ENCODE peak calls at places on chromosome 13, in five cellular contexts. One of them, this sample, is unnamed.

GRCh38 chr13:45231722-45232121 is 30.9 kb upstream of the KCTD4 start:
- DNase-seq in AG10803: peak
- DNase-seq in ascending aorta: no peak
- DNase-seq in astrocyte of the cerebellum: peak
- DNase-seq in GM12865: peak
- DNase-seq in this sample: peak

GRCh38 chr13:89150362-89150761 is 1479.2 kb downstream of the SLITRK5 start:
- DNase-seq in GM12865: no peak
- DNase-seq in astrocyte of the cerebellum: peak
- DNase-seq in AG10803: no peak
- DNase-seq in ascending aorta: no peak
- DNase-seq in this sample: peak

GRCh38 chr13:33119022-33119735 is 103.0 kb downstream of the KL start:
- DNase-seq in AG10803: peak
- DNase-seq in GM12865: no peak
- DNase-seq in ascending aorta: no peak
- DNase-seq in astrocyte of the cerebellum: peak
- DNase-seq in this sample: no peak

GRCh38 chr13:112838038-112838965 is 130.7 kb upstream of the MCF2L start:
- DNase-seq in astrocyte of the cerebellum: no peak
- DNase-seq in ascending aorta: no peak
- DNase-seq in GM12865: no peak
- DNase-seq in AG10803: no peak
- DNase-seq in this sample: no peak

GRCh38 chr13:40060318-40061007 is 405.0 kb downstream of the COG6 start:
- DNase-seq in GM12865: peak
- DNase-seq in astrocyte of the cerebellum: peak
- DNase-seq in ascending aorta: peak
- DNase-seq in AG10803: peak
- DNase-seq in this sample: peak

GRCh38 chr13:37701972-37702371 is 103.4 kb upstream of the POSTN start:
- DNase-seq in ascending aorta: peak
- DNase-seq in GM12865: no peak
- DNase-seq in astrocyte of the cerebellum: peak
- DNase-seq in AG10803: peak
- DNase-seq in this sample: peak

GRCh38 chr13:65964672-65965071 is 1265.5 kb downstream of the PCDH9 start:
- DNase-seq in GM12865: no peak
- DNase-seq in astrocyte of the cerebellum: no peak
- DNase-seq in ascending aorta: no peak
- DNase-seq in AG10803: no peak
- DNase-seq in this sample: no peak

GRCh38 chr13:43544011-43544410 is 242.8 kb downstream of the ENOX1 start:
- DNase-seq in AG10803: no peak
- DNase-seq in GM12865: no peak
- DNase-seq in ascending aorta: no peak
- DNase-seq in astrocyte of the cerebellum: no peak
- DNase-seq in this sample: no peak

GRCh38 chr13:24284876-24285275 is 24.5 kb upstream of the C1QTNF9 start:
- DNase-seq in astrocyte of the cerebellum: no peak
- DNase-seq in GM12865: no peak
- DNase-seq in AG10803: no peak
- DNase-seq in ascending aorta: no peak
- DNase-seq in this sample: no peak

GRCh38 chr13:106756446-106756845 is 188.5 kb upstream of the ARGLU1 start:
- DNase-seq in ascending aorta: no peak
- DNase-seq in astrocyte of the cerebellum: no peak
- DNase-seq in GM12865: no peak
- DNase-seq in AG10803: no peak
- DNase-seq in this sample: no peak

GRCh38 chr13:46386426-46386995 is 541 bp downstream of the RUBCNL start:
- DNase-seq in GM12865: no peak
- DNase-seq in astrocyte of the cerebellum: no peak
- DNase-seq in AG10803: peak
- DNase-seq in ascending aorta: no peak
- DNase-seq in this sample: no peak

GRCh38 chr13:61136101-61136500 is 279.5 kb downstream of the PCDH20 start:
- DNase-seq in AG10803: no peak
- DNase-seq in ascending aorta: no peak
- DNase-seq in astrocyte of the cerebellum: no peak
- DNase-seq in GM12865: no peak
- DNase-seq in this sample: no peak

GRCh38 chr13:46071590-46072249 is 19.2 kb upstream of the ZC3H13 start:
- DNase-seq in astrocyte of the cerebellum: no peak
- DNase-seq in AG10803: no peak
- DNase-seq in GM12865: peak
- DNase-seq in ascending aorta: no peak
- DNase-seq in this sample: no peak

GRCh38 chr13:45989607-45990006 is 62.9 kb downstream of the ZC3H13 start:
- DNase-seq in GM12865: no peak
- DNase-seq in AG10803: peak
- DNase-seq in ascending aorta: no peak
- DNase-seq in astrocyte of the cerebellum: peak
- DNase-seq in this sample: peak

GRCh38 chr13:59641758-59642157 is 522.0 kb downstream of the DIAPH3 start:
- DNase-seq in AG10803: peak
- DNase-seq in ascending aorta: no peak
- DNase-seq in astrocyte of the cerebellum: no peak
- DNase-seq in GM12865: no peak
- DNase-seq in this sample: peak

GRCh38 chr13:102726430-102726829 is 31.6 kb upstream of the METTL21C start:
- DNase-seq in astrocyte of the cerebellum: no peak
- DNase-seq in AG10803: no peak
- DNase-seq in ascending aorta: no peak
- DNase-seq in GM12865: peak
- DNase-seq in this sample: no peak

GRCh38 chr13:102721800-102722231 is 27.0 kb upstream of the METTL21C start:
- DNase-seq in astrocyte of the cerebellum: no peak
- DNase-seq in AG10803: peak
- DNase-seq in GM12865: peak
- DNase-seq in ascending aorta: no peak
- DNase-seq in this sample: peak

GRCh38 chr13:102729560-102730275 is 34.9 kb upstream of the METTL21C start:
- DNase-seq in GM12865: no peak
- DNase-seq in ascending aorta: no peak
- DNase-seq in astrocyte of the cerebellum: peak
- DNase-seq in AG10803: no peak
- DNase-seq in this sample: peak

GRCh38 chr13:102724923-102725322 is 30.1 kb upstream of the METTL21C start:
- DNase-seq in AG10803: peak
- DNase-seq in astrocyte of the cerebellum: peak
- DNase-seq in GM12865: peak
- DNase-seq in ascending aorta: no peak
- DNase-seq in this sample: peak
- TF ChIP-seq CTCF in AG10803: peak
- TF ChIP-seq CTCF in astrocyte of the cerebellum: peak
- TF ChIP-seq CTCF in GM12865: no peak
- TF ChIP-seq CTCF in ascending aorta: peak
- TF ChIP-seq CTCF in this sample: peak

GRCh38 chr13:99224019-99224418 is 23.4 kb downstream of the UBAC2 start:
- DNase-seq in AG10803: no peak
- DNase-seq in ascending aorta: no peak
- DNase-seq in GM12865: no peak
- DNase-seq in astrocyte of the cerebellum: no peak
- DNase-seq in this sample: no peak
- H3K4me3 ChIP-seq in AG10803: no peak
- H3K4me3 ChIP-seq in ascending aorta: no peak
- H3K4me3 ChIP-seq in GM12865: no peak
- H3K4me3 ChIP-seq in astrocyte of the cerebellum: no peak
- H3K4me3 ChIP-seq in this sample: no peak

GRCh38 chr13:99617474-99618255 is 116.4 kb downstream of the TM9SF2 start:
- DNase-seq in astrocyte of the cerebellum: peak
- DNase-seq in GM12865: peak
- DNase-seq in AG10803: peak
- DNase-seq in ascending aorta: no peak
- DNase-seq in this sample: peak

GRCh38 chr13:99619207-99619606 is 117.9 kb downstream of the TM9SF2 start:
- DNase-seq in ascending aorta: no peak
- DNase-seq in astrocyte of the cerebellum: no peak
- DNase-seq in AG10803: no peak
- DNase-seq in GM12865: no peak
- DNase-seq in this sample: no peak

GRCh38 chr13:99610702-99611289 is 109.5 kb downstream of the TM9SF2 start:
- DNase-seq in ascending aorta: no peak
- DNase-seq in astrocyte of the cerebellum: no peak
- DNase-seq in AG10803: no peak
- DNase-seq in GM12865: no peak
- DNase-seq in this sample: no peak

GRCh38 chr13:99614465-99614885 is 113.2 kb downstream of the TM9SF2 start:
- DNase-seq in AG10803: no peak
- DNase-seq in GM12865: peak
- DNase-seq in ascending aorta: no peak
- DNase-seq in astrocyte of the cerebellum: no peak
- DNase-seq in this sample: peak
- TF ChIP-seq CTCF in AG10803: no peak
- TF ChIP-seq CTCF in GM12865: peak
- TF ChIP-seq CTCF in ascending aorta: no peak
- TF ChIP-seq CTCF in astrocyte of the cerebellum: peak
- TF ChIP-seq CTCF in this sample: peak

GRCh38 chr13:99360696-99361095 is 53.5 kb upstream of the GPR183 start:
- DNase-seq in GM12865: no peak
- DNase-seq in astrocyte of the cerebellum: no peak
- DNase-seq in AG10803: no peak
- DNase-seq in ascending aorta: no peak
- DNase-seq in this sample: no peak
- H3K4me3 ChIP-seq in GM12865: no peak
- H3K4me3 ChIP-seq in astrocyte of the cerebellum: no peak
- H3K4me3 ChIP-seq in AG10803: no peak
- H3K4me3 ChIP-seq in ascending aorta: no peak
- H3K4me3 ChIP-seq in this sample: no peak

DNA sequence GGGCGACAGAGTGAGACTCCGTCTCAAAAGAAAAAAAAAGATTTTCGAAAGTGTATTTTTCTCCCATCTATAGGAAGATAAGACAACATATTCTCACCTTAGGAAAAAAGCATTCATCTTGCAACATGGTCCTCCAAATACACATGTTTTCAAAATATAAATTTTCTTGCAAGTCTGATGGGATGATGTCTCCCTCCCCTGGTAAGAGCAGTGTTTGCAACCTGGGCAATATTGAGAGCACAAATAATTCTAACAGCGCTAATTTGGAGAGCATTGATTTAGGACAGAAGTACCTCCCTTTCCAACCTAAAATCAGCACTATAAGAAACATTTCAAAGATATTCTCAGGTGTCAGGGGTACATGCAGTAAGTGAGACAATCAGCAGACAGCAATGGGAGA is 61.0 kb upstream of the SHISA2 start:
- DNase-seq in astrocyte of the cerebellum: no peak
- DNase-seq in GM12865: no peak
- DNase-seq in AG10803: no peak
- DNase-seq in ascending aorta: no peak
- DNase-seq in this sample: no peak
- TF ChIP-seq CTCF in astrocyte of the cerebellum: peak
- TF ChIP-seq CTCF in GM12865: no peak
- TF ChIP-seq CTCF in AG10803: peak
- TF ChIP-seq CTCF in ascending aorta: no peak
- TF ChIP-seq CTCF in this sample: peak

GRCh38 chr13:34640931-34641330 is 301.1 kb upstream of the NBEA start:
- DNase-seq in GM12865: no peak
- DNase-seq in AG10803: no peak
- DNase-seq in astrocyte of the cerebellum: no peak
- DNase-seq in ascending aorta: no peak
- DNase-seq in this sample: no peak
- H3K4me3 ChIP-seq in GM12865: no peak
- H3K4me3 ChIP-seq in AG10803: no peak
- H3K4me3 ChIP-seq in astrocyte of the cerebellum: no peak
- H3K4me3 ChIP-seq in ascending aorta: no peak
- H3K4me3 ChIP-seq in this sample: no peak

GRCh38 chr13:111051041-111051440 is 64.1 kb upstream of the ARHGEF7 start:
- DNase-seq in AG10803: no peak
- DNase-seq in GM12865: no peak
- DNase-seq in ascending aorta: no peak
- DNase-seq in astrocyte of the cerebellum: no peak
- DNase-seq in this sample: no peak

GRCh38 chr13:111051656-111052232 is 63.4 kb upstream of the ARHGEF7 start:
- DNase-seq in astrocyte of the cerebellum: no peak
- DNase-seq in ascending aorta: peak
- DNase-seq in AG10803: no peak
- DNase-seq in GM12865: no peak
- DNase-seq in this sample: no peak

GRCh38 chr13:111049791-111050538 is 65.1 kb upstream of the ARHGEF7 start:
- DNase-seq in astrocyte of the cerebellum: no peak
- DNase-seq in AG10803: peak
- DNase-seq in GM12865: peak
- DNase-seq in ascending aorta: no peak
- DNase-seq in this sample: peak

GRCh38 chr13:111048387-111048786 is 66.7 kb upstream of the ARHGEF7 start:
- DNase-seq in AG10803: no peak
- DNase-seq in astrocyte of the cerebellum: no peak
- DNase-seq in ascending aorta: no peak
- DNase-seq in GM12865: no peak
- DNase-seq in this sample: no peak

DNA sequence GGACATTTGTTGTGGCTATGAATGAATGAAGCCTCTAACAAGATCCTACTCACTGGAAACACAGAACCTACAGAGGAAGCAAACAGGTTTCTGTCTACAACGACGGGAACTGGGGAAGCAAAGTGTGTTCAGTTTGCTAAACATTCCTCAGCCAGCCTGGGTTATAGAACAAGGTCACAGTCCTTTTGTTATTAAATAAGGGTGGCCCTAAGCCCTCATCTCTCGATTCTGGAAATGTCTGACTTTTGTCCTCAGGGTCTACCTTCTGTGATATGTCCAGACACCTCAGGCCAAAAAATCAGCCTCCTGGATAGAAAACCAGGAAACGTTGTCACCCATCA is 64.6 kb upstream of the ARHGEF7 start:
- DNase-seq in GM12865: no peak
- DNase-seq in AG10803: no peak
- DNase-seq in astrocyte of the cerebellum: no peak
- DNase-seq in ascending aorta: no peak
- DNase-seq in this sample: no peak
- TF ChIP-seq CTCF in GM12865: no peak
- TF ChIP-seq CTCF in AG10803: no peak
- TF ChIP-seq CTCF in astrocyte of the cerebellum: no peak
- TF ChIP-seq CTCF in ascending aorta: no peak
- TF ChIP-seq CTCF in this sample: no peak

DNA sequence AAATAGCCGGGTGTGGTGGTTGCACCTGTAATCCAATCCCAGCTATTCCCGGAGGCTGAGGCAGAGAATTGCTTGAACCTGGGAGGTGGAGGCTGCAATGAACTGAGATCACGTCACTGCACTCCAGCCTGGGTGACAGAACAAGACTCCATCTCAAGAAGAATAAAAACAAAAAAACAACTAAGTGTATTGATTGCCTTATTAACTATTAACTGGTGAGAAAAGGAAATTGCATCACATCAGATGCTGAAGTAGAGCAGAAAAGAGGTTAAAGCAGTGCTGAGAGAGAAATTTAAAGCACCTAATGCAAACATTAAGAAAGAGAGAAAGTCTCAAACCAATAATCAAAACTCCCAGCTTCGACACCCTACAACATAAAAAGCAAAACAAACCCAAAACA is 38.3 kb downstream of the KPNA3 start:
- DNase-seq in ascending aorta: no peak
- DNase-seq in astrocyte of the cerebellum: no peak
- DNase-seq in AG10803: no peak
- DNase-seq in GM12865: no peak
- DNase-seq in this sample: no peak
- H3K4me3 ChIP-seq in ascending aorta: no peak
- H3K4me3 ChIP-seq in astrocyte of the cerebellum: no peak
- H3K4me3 ChIP-seq in AG10803: no peak
- H3K4me3 ChIP-seq in GM12865: no peak
- H3K4me3 ChIP-seq in this sample: no peak

GRCh38 chr13:28718538-28719226 is at the start of gene SLC46A3:
- DNase-seq in GM12865: peak
- DNase-seq in ascending aorta: peak
- DNase-seq in astrocyte of the cerebellum: peak
- DNase-seq in AG10803: peak
- DNase-seq in this sample: peak
- TF ChIP-seq CTCF in GM12865: peak
- TF ChIP-seq CTCF in ascending aorta: peak
- TF ChIP-seq CTCF in astrocyte of the cerebellum: no peak
- TF ChIP-seq CTCF in AG10803: no peak
- TF ChIP-seq CTCF in this sample: no peak

This sample was measured in fibroblast of pulmonary artery.